ENCODE peak calls at places on chromosomes 12 and 14, in six cellular contexts. P is ascending aorta, C is T-helper 9 cell, H is A549, B is NCI-H524, Q is upper lobe of right lung. V is an unnamed sample.

GRCh38 chr14:65940056-65940735 is 527.7 kb downstream of the FUT8 start:
- DNase-seq in Q (no peak), C (no peak), H (peak; percentile 51), B (peak; percentile 64), P (no peak), V (peak; percentile 50)

GRCh38 chr12:107328442-107329133 is 235.2 kb upstream of the CRY1 start:
- DNase-seq in P (no peak), H (peak; percentile 49), Q (no peak), C (no peak), B (no peak), V (no peak)

GRCh38 chr14:61568572-61569011 is 126.7 kb upstream of the HIF1A start:
- DNase-seq in Q (peak; percentile 72), B (peak; percentile 73), H (no peak), P (peak; percentile 67), C (peak; percentile 39), V (peak; percentile 71)

GRCh38 chr12:48000878-48001321 is 3.4 kb downstream of the COL2A1 start:
- DNase-seq in B (peak; percentile 69), C (no peak), H (peak; percentile 48), P (no peak), Q (no peak), V (peak; percentile 80)

GRCh38 chr12:32261638-32262037 is 137.7 kb upstream of the FGD4 start:
- DNase-seq in C (no peak), P (no peak), Q (no peak), H (peak; percentile 53), B (peak; percentile 38), V (no peak)

GRCh38 chr14:61335049-61335448 is 13.7 kb downstream of the PRKCH start:
- DNase-seq in Q (no peak), H (no peak), B (no peak), C (no peak), P (no peak), V (no peak)

GRCh38 chr14:74881425-74882102 is at the start of gene DLST:
- DNase-seq in B (peak; percentile 92), Q (peak; percentile 94), C (peak; percentile 77), H (peak; percentile 90), P (peak; percentile 90), V (peak; percentile 93)

GRCh38 chr12:84857809-84858208 is 54.8 kb downstream of the SLC6A15 start:
- DNase-seq in H (no peak), P (no peak), Q (no peak), B (no peak), C (no peak), V (no peak)

GRCh38 chr12:88299567-88300101 is 157.5 kb downstream of the TMTC3 start:
- DNase-seq in H (peak; percentile 96), P (no peak), Q (no peak), C (no peak), B (no peak), V (no peak)

GRCh38 chr12:89450922-89451321 is 73.7 kb downstream of the GALNT4 start:
- DNase-seq in B (no peak), Q (no peak), P (no peak), H (no peak), C (no peak), V (no peak)

GRCh38 chr12:46388427-46388992 is 15.9 kb upstream of the SLC38A2 start:
- DNase-seq in C (no peak), Q (no peak), H (no peak), B (no peak), P (no peak), V (no peak)

GRCh38 chr12:62767506-62767905 is 167.4 kb downstream of the PPM1H start:
- DNase-seq in H (peak; percentile 42), B (no peak), P (no peak), C (no peak), Q (no peak), V (no peak)

GRCh38 chr12:125720961-125721360 is 655.7 kb downstream of the AACS start:
- DNase-seq in B (no peak), Q (no peak), C (no peak), H (no peak), P (no peak), V (no peak)

GRCh38 chr14:68925373-68925772 is 53.7 kb downstream of the ACTN1 start:
- DNase-seq in H (no peak), Q (no peak), B (no peak), C (no peak), P (no peak), V (no peak)

GRCh38 chr14:102225936-102226335 is 79.0 kb downstream of the MOK start:
- DNase-seq in Q (no peak), P (no peak), B (peak; percentile 92), C (no peak), H (no peak), V (peak; percentile 68)

GRCh38 chr14:94079891-94080605 is 954 bp downstream of the DDX24 start:
- DNase-seq in H (no peak), P (no peak), C (no peak), B (peak; percentile 81), Q (no peak), V (no peak)

GRCh38 chr14:89015016-89015415 is 190.6 kb downstream of the TTC8 start:
- DNase-seq in C (no peak), Q (no peak), H (no peak), B (peak; percentile 48), P (no peak), V (peak; percentile 18)

GRCh38 chr12:53956251-53956887 is 1.7 kb downstream of the HOXC12 start:
- DNase-seq in H (no peak), Q (no peak), B (no peak), C (no peak), P (no peak), V (no peak)

GRCh38 chr12:92648242-92649031 is 54.4 kb upstream of the PLEKHG7 start:
- DNase-seq in B (no peak), P (no peak), H (no peak), Q (no peak), C (no peak), V (no peak)

GRCh38 chr12:14629832-14630688 is 62.4 kb upstream of the PLBD1 start:
- DNase-seq in P (peak; percentile 87), H (peak; percentile 79), Q (no peak), B (peak; percentile 64), C (peak; percentile 48), V (peak; percentile 42)

GRCh38 chr14:25006961-25007795 is 42.8 kb downstream of the STXBP6 start:
- DNase-seq in P (no peak), Q (no peak), H (peak; percentile 72), B (no peak), C (no peak), V (no peak)

GRCh38 chr14:89805501-89805900 is 149.0 kb downstream of the EFCAB11 start:
- DNase-seq in P (no peak), B (no peak), C (no peak), Q (no peak), H (no peak), V (peak; percentile 31)

GRCh38 chr14:30240002-30240401 is 312.4 kb upstream of the PRKD1 start:
- DNase-seq in B (no peak), C (no peak), H (no peak), P (no peak), Q (no peak), V (no peak)

GRCh38 chr12:91988076-91988475 is 157.6 kb downstream of the BTG1 start:
- DNase-seq in Q (no peak), C (no peak), B (no peak), P (no peak), H (no peak), V (no peak)

GRCh38 chr14:104968153-104968527 is 10.0 kb downstream of the AHNAK2 start:
- DNase-seq in B (peak; percentile 66), C (no peak), H (peak; percentile 64), P (peak; percentile 85), Q (peak; percentile 80), V (peak; percentile 32)

GRCh38 chr12:12903642-12904609 is 12.6 kb downstream of the GPRC5A start:
- DNase-seq in Q (no peak), C (no peak), H (no peak), P (no peak), B (no peak), V (no peak)

GRCh38 chr12:104457746-104458644 is 1.2 kb downstream of the CHST11 start:
- DNase-seq in C (peak; percentile 50), Q (peak; percentile 76), P (peak; percentile 70), B (peak; percentile 22), H (peak; percentile 27), V (peak; percentile 53)

GRCh38 chr12:25694072-25694471 is 141.0 kb upstream of the LMNTD1 start:
- DNase-seq in Q (no peak), B (no peak), C (no peak), H (peak; percentile 37), P (no peak), V (no peak)

GRCh38 chr12:130831876-130832405 is 7.1 kb downstream of the STX2 start:
- DNase-seq in H (no peak), C (no peak), B (peak; percentile 63), P (peak; percentile 12), Q (no peak), V (peak; percentile 87)